ENCODE peak calls at places on chromosome 9, in seven cellular contexts. One of them, this sample, is unnamed. For H3K36me3, the result is how much of the 10 kb centered on the place peaks cover.

GRCh38 chr9:19201899-19202891 is 28.3 kb upstream of the DENND4C start:
- DNase-seq in thoracic aorta: no peak
- DNase-seq in suprapubic skin: no peak
- DNase-seq in left ventricle myocardium inferior: no peak
- DNase-seq in Peyer's patch: peak
- DNase-seq in keratinocyte: no peak
- DNase-seq in brain microvascular endothelial cell: no peak
- DNase-seq in this sample: no peak

GRCh38 chr9:94867842-94868312 is 141.4 kb downstream of the AOPEP start:
- DNase-seq in Peyer's patch: no peak
- DNase-seq in thoracic aorta: no peak
- DNase-seq in left ventricle myocardium inferior: no peak
- DNase-seq in suprapubic skin: no peak
- DNase-seq in keratinocyte: peak
- DNase-seq in brain microvascular endothelial cell: peak
- DNase-seq in this sample: no peak

GRCh38 chr9:34451545-34451944 is 6.8 kb downstream of the FAM219A start:
- DNase-seq in keratinocyte: no peak
- DNase-seq in left ventricle myocardium inferior: no peak
- DNase-seq in Peyer's patch: no peak
- DNase-seq in suprapubic skin: no peak
- DNase-seq in brain microvascular endothelial cell: no peak
- DNase-seq in thoracic aorta: no peak
- DNase-seq in this sample: no peak

GRCh38 chr9:121204121-121204520 is 2.5 kb upstream of the RAB14 start:
- DNase-seq in left ventricle myocardium inferior: no peak
- DNase-seq in keratinocyte: no peak
- DNase-seq in Peyer's patch: no peak
- DNase-seq in suprapubic skin: no peak
- DNase-seq in brain microvascular endothelial cell: no peak
- DNase-seq in thoracic aorta: no peak
- DNase-seq in this sample: no peak

GRCh38 chr9:32247173-32247572 is 137.3 kb upstream of the ACO1 start:
- DNase-seq in Peyer's patch: no peak
- DNase-seq in left ventricle myocardium inferior: no peak
- DNase-seq in suprapubic skin: no peak
- DNase-seq in brain microvascular endothelial cell: no peak
- DNase-seq in thoracic aorta: no peak
- DNase-seq in keratinocyte: no peak
- DNase-seq in this sample: no peak

GRCh38 chr9:116546711-116547581 is 140.2 kb upstream of the TRIM32 start:
- DNase-seq in Peyer's patch: no peak
- DNase-seq in suprapubic skin: no peak
- DNase-seq in thoracic aorta: no peak
- DNase-seq in keratinocyte: no peak
- DNase-seq in brain microvascular endothelial cell: peak
- DNase-seq in left ventricle myocardium inferior: no peak
- DNase-seq in this sample: no peak

GRCh38 chr9:18190671-18191374 is 283.1 kb upstream of the ADAMTSL1 start:
- DNase-seq in thoracic aorta: no peak
- DNase-seq in brain microvascular endothelial cell: no peak
- DNase-seq in Peyer's patch: no peak
- DNase-seq in left ventricle myocardium inferior: no peak
- DNase-seq in keratinocyte: no peak
- DNase-seq in suprapubic skin: no peak
- DNase-seq in this sample: no peak

GRCh38 chr9:99369327-99369722 is 147.2 kb downstream of the SEC61B start:
- DNase-seq in left ventricle myocardium inferior: no peak
- DNase-seq in brain microvascular endothelial cell: no peak
- DNase-seq in thoracic aorta: no peak
- DNase-seq in suprapubic skin: no peak
- DNase-seq in Peyer's patch: no peak
- DNase-seq in keratinocyte: no peak
- DNase-seq in this sample: no peak

GRCh38 chr9:84140535-84141101 is 160.0 kb downstream of the RMI1 start:
- DNase-seq in brain microvascular endothelial cell: no peak
- DNase-seq in Peyer's patch: peak
- DNase-seq in thoracic aorta: no peak
- DNase-seq in left ventricle myocardium inferior: no peak
- DNase-seq in keratinocyte: no peak
- DNase-seq in suprapubic skin: no peak
- DNase-seq in this sample: no peak

GRCh38 chr9:108620767-108621166 is 235.0 kb downstream of the ACTL7B start:
- DNase-seq in keratinocyte: no peak
- DNase-seq in thoracic aorta: no peak
- DNase-seq in brain microvascular endothelial cell: peak
- DNase-seq in suprapubic skin: no peak
- DNase-seq in left ventricle myocardium inferior: no peak
- DNase-seq in Peyer's patch: no peak
- DNase-seq in this sample: no peak

GRCh38 chr9:133505901-133506652 is 18.7 kb downstream of the MYMK start:
- DNase-seq in keratinocyte: no peak
- DNase-seq in left ventricle myocardium inferior: peak
- DNase-seq in Peyer's patch: no peak
- DNase-seq in brain microvascular endothelial cell: no peak
- DNase-seq in suprapubic skin: no peak
- DNase-seq in thoracic aorta: no peak
- DNase-seq in this sample: peak

GRCh38 chr9:551986-552930 is 289.2 kb upstream of the DMRT1 start:
- DNase-seq in thoracic aorta: no peak
- DNase-seq in brain microvascular endothelial cell: no peak
- DNase-seq in suprapubic skin: no peak
- DNase-seq in keratinocyte: no peak
- DNase-seq in left ventricle myocardium inferior: no peak
- DNase-seq in Peyer's patch: no peak
- DNase-seq in this sample: no peak

GRCh38 chr9:84170521-84171141 is 169.9 kb downstream of the SLC28A3 start:
- DNase-seq in suprapubic skin: no peak
- DNase-seq in left ventricle myocardium inferior: peak
- DNase-seq in thoracic aorta: peak
- DNase-seq in keratinocyte: no peak
- DNase-seq in brain microvascular endothelial cell: peak
- DNase-seq in Peyer's patch: peak
- DNase-seq in this sample: peak

GRCh38 chr9:82513242-82513750 is 524.7 kb downstream of the SPATA31D1 start:
- DNase-seq in thoracic aorta: no peak
- DNase-seq in keratinocyte: no peak
- DNase-seq in left ventricle myocardium inferior: no peak
- DNase-seq in Peyer's patch: no peak
- DNase-seq in suprapubic skin: no peak
- DNase-seq in brain microvascular endothelial cell: peak
- DNase-seq in this sample: no peak

GRCh38 chr9:116494815-116495634 is 192.1 kb upstream of the TRIM32 start:
- DNase-seq in keratinocyte: no peak
- DNase-seq in brain microvascular endothelial cell: no peak
- DNase-seq in Peyer's patch: no peak
- DNase-seq in thoracic aorta: no peak
- DNase-seq in suprapubic skin: no peak
- DNase-seq in left ventricle myocardium inferior: no peak
- DNase-seq in this sample: no peak

GRCh38 chr9:33893861-33894260 is 76.9 kb downstream of the UBE2R2 start:
- DNase-seq in brain microvascular endothelial cell: no peak
- DNase-seq in thoracic aorta: no peak
- DNase-seq in suprapubic skin: no peak
- DNase-seq in left ventricle myocardium inferior: no peak
- DNase-seq in Peyer's patch: no peak
- DNase-seq in keratinocyte: no peak
- DNase-seq in this sample: no peak

GRCh38 chr9:4228142-4228541 is 71.7 kb downstream of the GLIS3 start:
- DNase-seq in left ventricle myocardium inferior: no peak
- DNase-seq in brain microvascular endothelial cell: no peak
- DNase-seq in keratinocyte: no peak
- DNase-seq in Peyer's patch: no peak
- DNase-seq in thoracic aorta: no peak
- DNase-seq in suprapubic skin: no peak
- DNase-seq in this sample: no peak

GRCh38 chr9:124320062-124320973 is 62.6 kb downstream of the NEK6 start:
- DNase-seq in left ventricle myocardium inferior: peak
- DNase-seq in keratinocyte: no peak
- DNase-seq in suprapubic skin: no peak
- DNase-seq in thoracic aorta: no peak
- DNase-seq in Peyer's patch: peak
- DNase-seq in brain microvascular endothelial cell: peak
- DNase-seq in this sample: peak

GRCh38 chr9:36424289-36425055 is 24.4 kb upstream of the RNF38 start:
- DNase-seq in left ventricle myocardium inferior: no peak
- DNase-seq in brain microvascular endothelial cell: no peak
- DNase-seq in keratinocyte: no peak
- DNase-seq in Peyer's patch: no peak
- DNase-seq in thoracic aorta: no peak
- DNase-seq in suprapubic skin: no peak
- DNase-seq in this sample: no peak

GRCh38 chr9:35726876-35727438 is 5.0 kb downstream of the TLN1 start:
- DNase-seq in Peyer's patch: peak
- DNase-seq in keratinocyte: no peak
- DNase-seq in left ventricle myocardium inferior: no peak
- DNase-seq in brain microvascular endothelial cell: peak
- DNase-seq in suprapubic skin: no peak
- DNase-seq in thoracic aorta: peak
- DNase-seq in this sample: peak

GRCh38 chr9:91847576-91847975 is 102.5 kb downstream of the ROR2 start:
- DNase-seq in suprapubic skin: no peak
- DNase-seq in left ventricle myocardium inferior: no peak
- DNase-seq in keratinocyte: no peak
- DNase-seq in brain microvascular endothelial cell: peak
- DNase-seq in thoracic aorta: no peak
- DNase-seq in Peyer's patch: no peak
- DNase-seq in this sample: no peak

GRCh38 chr9:70133253-70134208 is 89.9 kb downstream of the MAMDC2 start:
- DNase-seq in suprapubic skin: no peak
- DNase-seq in keratinocyte: no peak
- DNase-seq in Peyer's patch: no peak
- DNase-seq in thoracic aorta: no peak
- DNase-seq in left ventricle myocardium inferior: no peak
- DNase-seq in brain microvascular endothelial cell: no peak
- DNase-seq in this sample: no peak

GRCh38 chr9:109886050-109886449 is 106.1 kb downstream of the PALM2AKAP2 start:
- DNase-seq in left ventricle myocardium inferior: peak
- DNase-seq in keratinocyte: no peak
- DNase-seq in brain microvascular endothelial cell: no peak
- DNase-seq in suprapubic skin: no peak
- DNase-seq in thoracic aorta: no peak
- DNase-seq in Peyer's patch: no peak
- DNase-seq in this sample: no peak
- H3K27ac ChIP-seq in left ventricle myocardium inferior: peak
- H3K27ac ChIP-seq in keratinocyte: no peak
- H3K27ac ChIP-seq in brain microvascular endothelial cell: peak
- H3K27ac ChIP-seq in suprapubic skin: no peak
- H3K27ac ChIP-seq in thoracic aorta: no peak
- H3K27ac ChIP-seq in Peyer's patch: no peak
- H3K27ac ChIP-seq in this sample: no peak

GRCh38 chr9:14768561-14769234 is 46.2 kb upstream of the CER1 start:
- DNase-seq in suprapubic skin: no peak
- DNase-seq in brain microvascular endothelial cell: peak
- DNase-seq in keratinocyte: no peak
- DNase-seq in thoracic aorta: no peak
- DNase-seq in left ventricle myocardium inferior: no peak
- DNase-seq in Peyer's patch: no peak
- DNase-seq in this sample: no peak

GRCh38 chr9:14766299-14766698 is 43.8 kb upstream of the CER1 start:
- DNase-seq in thoracic aorta: no peak
- DNase-seq in Peyer's patch: no peak
- DNase-seq in suprapubic skin: no peak
- DNase-seq in brain microvascular endothelial cell: no peak
- DNase-seq in left ventricle myocardium inferior: no peak
- DNase-seq in keratinocyte: no peak
- DNase-seq in this sample: no peak

GRCh38 chr9:14775917-14776316 is 53.4 kb upstream of the CER1 start:
- DNase-seq in suprapubic skin: no peak
- DNase-seq in left ventricle myocardium inferior: no peak
- DNase-seq in thoracic aorta: no peak
- DNase-seq in keratinocyte: no peak
- DNase-seq in brain microvascular endothelial cell: no peak
- DNase-seq in Peyer's patch: no peak
- DNase-seq in this sample: no peak

GRCh38 chr9:14769235-14769580 is 46.7 kb upstream of the CER1 start:
- DNase-seq in keratinocyte: no peak
- DNase-seq in left ventricle myocardium inferior: no peak
- DNase-seq in brain microvascular endothelial cell: peak
- DNase-seq in Peyer's patch: no peak
- DNase-seq in suprapubic skin: no peak
- DNase-seq in thoracic aorta: no peak
- DNase-seq in this sample: no peak

GRCh38 chr9:14770592-14770991 is 48.1 kb upstream of the CER1 start:
- DNase-seq in Peyer's patch: no peak
- DNase-seq in suprapubic skin: no peak
- DNase-seq in brain microvascular endothelial cell: no peak
- DNase-seq in thoracic aorta: no peak
- DNase-seq in left ventricle myocardium inferior: no peak
- DNase-seq in keratinocyte: no peak
- DNase-seq in this sample: no peak
- H3K36me3 ChIP-seq in Peyer's patch: under half
- H3K36me3 ChIP-seq in suprapubic skin: under half
- H3K36me3 ChIP-seq in brain microvascular endothelial cell: under half
- H3K36me3 ChIP-seq in thoracic aorta: under half
- H3K36me3 ChIP-seq in left ventricle myocardium inferior: under half
- H3K36me3 ChIP-seq in keratinocyte: under half
- H3K36me3 ChIP-seq in this sample: under half

GRCh38 chr9:127637322-127637847 is 25.3 kb downstream of the STXBP1 start:
- DNase-seq in keratinocyte: no peak
- DNase-seq in left ventricle myocardium inferior: no peak
- DNase-seq in brain microvascular endothelial cell: peak
- DNase-seq in thoracic aorta: no peak
- DNase-seq in Peyer's patch: no peak
- DNase-seq in suprapubic skin: no peak
- DNase-seq in this sample: no peak

GRCh38 chr9:127635198-127635735 is 23.2 kb downstream of the STXBP1 start:
- DNase-seq in suprapubic skin: no peak
- DNase-seq in keratinocyte: no peak
- DNase-seq in left ventricle myocardium inferior: no peak
- DNase-seq in Peyer's patch: no peak
- DNase-seq in brain microvascular endothelial cell: no peak
- DNase-seq in thoracic aorta: no peak
- DNase-seq in this sample: no peak

GRCh38 chr9:127633216-127633615 is 21.1 kb downstream of the STXBP1 start:
- DNase-seq in left ventricle myocardium inferior: no peak
- DNase-seq in thoracic aorta: no peak
- DNase-seq in suprapubic skin: no peak
- DNase-seq in keratinocyte: no peak
- DNase-seq in brain microvascular endothelial cell: no peak
- DNase-seq in Peyer's patch: no peak
- DNase-seq in this sample: no peak

GRCh38 chr9:127634021-127634420 is 21.9 kb downstream of the STXBP1 start:
- DNase-seq in Peyer's patch: no peak
- DNase-seq in keratinocyte: no peak
- DNase-seq in brain microvascular endothelial cell: no peak
- DNase-seq in suprapubic skin: no peak
- DNase-seq in thoracic aorta: no peak
- DNase-seq in left ventricle myocardium inferior: peak
- DNase-seq in this sample: no peak

GRCh38 chr9:127634698-127635097 is 22.6 kb downstream of the STXBP1 start:
- DNase-seq in thoracic aorta: no peak
- DNase-seq in left ventricle myocardium inferior: no peak
- DNase-seq in Peyer's patch: no peak
- DNase-seq in suprapubic skin: no peak
- DNase-seq in brain microvascular endothelial cell: no peak
- DNase-seq in keratinocyte: no peak
- DNase-seq in this sample: no peak
- TF ChIP-seq CTCF in thoracic aorta: no peak
- TF ChIP-seq CTCF in left ventricle myocardium inferior: no peak
- TF ChIP-seq CTCF in Peyer's patch: no peak
- TF ChIP-seq CTCF in suprapubic skin: no peak
- TF ChIP-seq CTCF in brain microvascular endothelial cell: no peak
- TF ChIP-seq CTCF in keratinocyte: no peak
- TF ChIP-seq CTCF in this sample: no peak

GRCh38 chr9:130442746-130443455 is 1.9 kb upstream of the ASS1 start:
- DNase-seq in suprapubic skin: no peak
- DNase-seq in brain microvascular endothelial cell: no peak
- DNase-seq in thoracic aorta: no peak
- DNase-seq in keratinocyte: no peak
- DNase-seq in Peyer's patch: no peak
- DNase-seq in left ventricle myocardium inferior: no peak
- DNase-seq in this sample: no peak
- H3K27ac ChIP-seq in suprapubic skin: no peak
- H3K27ac ChIP-seq in brain microvascular endothelial cell: no peak
- H3K27ac ChIP-seq in thoracic aorta: no peak
- H3K27ac ChIP-seq in keratinocyte: no peak
- H3K27ac ChIP-seq in Peyer's patch: no peak
- H3K27ac ChIP-seq in left ventricle myocardium inferior: no peak
- H3K27ac ChIP-seq in this sample: no peak